ENCODE peak calls at places on chromosomes 3 and 15, in six cellular contexts. One of them, this sample, is unnamed.

GRCh38 chr15:75342221-75342620 is 4.6 kb upstream of the NEIL1 start:
- DNase-seq in AML-193: no peak
- DNase-seq in AG08396: no peak
- DNase-seq in left cardiac atrium: no peak
- DNase-seq in psoas muscle: no peak
- DNase-seq in neural progenitor cell: no peak
- DNase-seq in this sample: no peak

GRCh38 chr3:177714945-177715344 is 517.7 kb upstream of the TBL1XR1 start:
- DNase-seq in neural progenitor cell: no peak
- DNase-seq in AML-193: peak; percentile 83
- DNase-seq in psoas muscle: no peak
- DNase-seq in left cardiac atrium: no peak
- DNase-seq in AG08396: no peak
- DNase-seq in this sample: no peak

GRCh38 chr3:24433838-24434591 is 60.6 kb downstream of the THRB start:
- DNase-seq in AG08396: no peak
- DNase-seq in AML-193: no peak
- DNase-seq in psoas muscle: no peak
- DNase-seq in neural progenitor cell: no peak
- DNase-seq in left cardiac atrium: no peak
- DNase-seq in this sample: no peak

GRCh38 chr3:12862387-12862786 is 21.0 kb upstream of the RPL32 start:
- DNase-seq in AG08396: no peak
- DNase-seq in psoas muscle: no peak
- DNase-seq in AML-193: no peak
- DNase-seq in neural progenitor cell: no peak
- DNase-seq in left cardiac atrium: no peak
- DNase-seq in this sample: no peak

GRCh38 chr15:42737529-42738328 is 801 bp upstream of the CDAN1 start:
- DNase-seq in neural progenitor cell: no peak
- DNase-seq in left cardiac atrium: no peak
- DNase-seq in psoas muscle: no peak
- DNase-seq in AML-193: peak; percentile 49
- DNase-seq in AG08396: no peak
- DNase-seq in this sample: no peak

GRCh38 chr3:86554346-86554745 is 436.6 kb downstream of the VGLL3 start:
- DNase-seq in left cardiac atrium: no peak
- DNase-seq in AG08396: no peak
- DNase-seq in AML-193: no peak
- DNase-seq in neural progenitor cell: no peak
- DNase-seq in psoas muscle: no peak
- DNase-seq in this sample: no peak

GRCh38 chr3:170493712-170494182 is 75.1 kb downstream of the CLDN11 start:
- DNase-seq in neural progenitor cell: no peak
- DNase-seq in AG08396: no peak
- DNase-seq in psoas muscle: no peak
- DNase-seq in AML-193: no peak
- DNase-seq in left cardiac atrium: no peak
- DNase-seq in this sample: no peak

GRCh38 chr3:39350714-39351113 is 21.2 kb downstream of the CCR8 start:
- DNase-seq in left cardiac atrium: no peak
- DNase-seq in psoas muscle: no peak
- DNase-seq in AML-193: peak; percentile 63
- DNase-seq in neural progenitor cell: no peak
- DNase-seq in AG08396: no peak
- DNase-seq in this sample: no peak

GRCh38 chr15:39918688-39919385 is 1.2 kb downstream of the GPR176 start:
- DNase-seq in AG08396: peak; percentile 76
- DNase-seq in psoas muscle: no peak
- DNase-seq in neural progenitor cell: no peak
- DNase-seq in left cardiac atrium: no peak
- DNase-seq in AML-193: no peak
- DNase-seq in this sample: no peak

GRCh38 chr15:69983696-69984265 is 113.9 kb downstream of the TLE3 start:
- DNase-seq in left cardiac atrium: no peak
- DNase-seq in neural progenitor cell: no peak
- DNase-seq in AML-193: no peak
- DNase-seq in psoas muscle: no peak
- DNase-seq in AG08396: no peak
- DNase-seq in this sample: no peak

GRCh38 chr3:133362539-133362938 is 37.3 kb upstream of the BFSP2 start:
- DNase-seq in psoas muscle: no peak
- DNase-seq in AG08396: no peak
- DNase-seq in left cardiac atrium: no peak
- DNase-seq in AML-193: no peak
- DNase-seq in neural progenitor cell: peak; percentile 35
- DNase-seq in this sample: no peak

GRCh38 chr15:57560976-57561711 is 30.6 kb upstream of the MYZAP start:
- DNase-seq in neural progenitor cell: peak; percentile 73
- DNase-seq in psoas muscle: peak; percentile 73
- DNase-seq in AML-193: peak; percentile 61
- DNase-seq in AG08396: peak; percentile 73
- DNase-seq in left cardiac atrium: peak; percentile 74
- DNase-seq in this sample: peak; percentile 70

GRCh38 chr3:41301548-41301947 is 102.2 kb downstream of the CTNNB1 start:
- DNase-seq in left cardiac atrium: no peak
- DNase-seq in AG08396: no peak
- DNase-seq in AML-193: no peak
- DNase-seq in neural progenitor cell: no peak
- DNase-seq in psoas muscle: no peak
- DNase-seq in this sample: no peak

GRCh38 chr3:143158549-143158988 is 39.0 kb downstream of the CHST2 start:
- DNase-seq in AG08396: no peak
- DNase-seq in neural progenitor cell: no peak
- DNase-seq in psoas muscle: no peak
- DNase-seq in AML-193: no peak
- DNase-seq in left cardiac atrium: no peak
- DNase-seq in this sample: no peak

GRCh38 chr3:187616307-187616939 is 53.8 kb downstream of the SST start:
- DNase-seq in neural progenitor cell: peak; percentile 76
- DNase-seq in AML-193: peak; percentile 60
- DNase-seq in left cardiac atrium: peak; percentile 37
- DNase-seq in psoas muscle: peak; percentile 51
- DNase-seq in AG08396: peak; percentile 69
- DNase-seq in this sample: peak; percentile 66

GRCh38 chr3:24323272-24323671 is 171.4 kb downstream of the THRB start:
- DNase-seq in AG08396: no peak
- DNase-seq in AML-193: no peak
- DNase-seq in left cardiac atrium: no peak
- DNase-seq in psoas muscle: no peak
- DNase-seq in neural progenitor cell: no peak
- DNase-seq in this sample: no peak

GRCh38 chr3:173584834-173585831 is 187.6 kb downstream of the NLGN1 start:
- DNase-seq in neural progenitor cell: peak; percentile 83
- DNase-seq in psoas muscle: no peak
- DNase-seq in AML-193: no peak
- DNase-seq in left cardiac atrium: peak; percentile 34
- DNase-seq in AG08396: peak; percentile 22
- DNase-seq in this sample: peak; percentile 65

GRCh38 chr15:78415284-78415683 is 22.7 kb upstream of the IREB2 start:
- DNase-seq in AML-193: peak; percentile 7
- DNase-seq in AG08396: no peak
- DNase-seq in neural progenitor cell: peak; percentile 34
- DNase-seq in psoas muscle: no peak
- DNase-seq in left cardiac atrium: no peak
- DNase-seq in this sample: no peak

GRCh38 chr15:31869640-31870335 is 160.5 kb upstream of the CHRNA7 start:
- DNase-seq in psoas muscle: peak; percentile 55
- DNase-seq in AML-193: no peak
- DNase-seq in left cardiac atrium: peak; percentile 16
- DNase-seq in neural progenitor cell: peak; percentile 69
- DNase-seq in AG08396: peak; percentile 14
- DNase-seq in this sample: peak; percentile 43

GRCh38 chr3:13790376-13791219 is 89.3 kb downstream of the WNT7A start:
- DNase-seq in AML-193: no peak
- DNase-seq in AG08396: no peak
- DNase-seq in psoas muscle: no peak
- DNase-seq in neural progenitor cell: no peak
- DNase-seq in left cardiac atrium: no peak
- DNase-seq in this sample: no peak

GRCh38 chr3:72271215-72271614 is 486.3 kb upstream of the PROK2 start:
- DNase-seq in left cardiac atrium: peak; percentile 53
- DNase-seq in neural progenitor cell: no peak
- DNase-seq in AG08396: no peak
- DNase-seq in psoas muscle: peak; percentile 59
- DNase-seq in AML-193: no peak
- DNase-seq in this sample: no peak